ENCODE peak calls at places on chromosomes 2 and 18, in ten cellular contexts. I is CD4-positive, CD25-positive, alpha-beta regulatory T cell; P is IMR-90; C is neural progenitor cell; B is OCI-LY7; N is PC-9; E is fibroblast of lung; F is endothelial cell of umbilical vein; D is hepatocyte; Y is endodermal cell. R is an unnamed sample.

GRCh38 chr2:172168917-172169346 is 66.2 kb upstream of the DLX2 start:
- DNase-seq in P (peak; percentile 75), B (no peak), C (no peak), F (peak; percentile 8), Y (no peak), E (peak; percentile 29), N (peak; percentile 84), D (no peak), I (no peak), R (no peak)

GRCh38 chr2:188204830-188205229 is 86.8 kb upstream of the GULP1 start:
- DNase-seq in Y (no peak), N (no peak), B (no peak), I (no peak), C (no peak), F (no peak), D (no peak), E (no peak), P (no peak), R (no peak)

GRCh38 chr2:207558106-207558505 is 28.3 kb downstream of the CREB1 start:
- DNase-seq in Y (no peak), B (no peak), I (no peak), N (no peak), F (no peak), P (peak; percentile 90), E (peak; percentile 93), C (no peak), D (no peak), R (no peak)

GRCh38 chr2:231977430-231977829 is 15.9 kb downstream of the DIS3L2 start:
- DNase-seq in P (no peak), I (no peak), E (no peak), C (no peak), D (no peak), N (no peak), F (no peak), B (no peak), Y (no peak), R (no peak)

GRCh38 chr18:13271512-13271911 is 53.0 kb downstream of the LDLRAD4 start:
- DNase-seq in D (no peak), B (no peak), I (no peak), P (no peak), C (no peak), E (no peak), Y (peak; percentile 35), N (no peak), F (no peak), R (peak; percentile 77)

GRCh38 chr2:12448846-12449480 is 267.8 kb upstream of the TRIB2 start:
- DNase-seq in I (no peak), E (no peak), D (no peak), F (no peak), P (peak; percentile 60), N (no peak), C (no peak), Y (no peak), B (no peak), R (no peak)

GRCh38 chr18:61609131-61609530 is 275.9 kb downstream of the CDH20 start:
- DNase-seq in N (no peak), I (no peak), Y (no peak), C (no peak), E (no peak), F (no peak), D (no peak), P (peak; percentile 29), B (no peak), R (no peak)

GRCh38 chr2:43636616-43637015 is 444 bp upstream of the PLEKHH2 start:
- DNase-seq in P (no peak), F (no peak), B (peak; percentile 68), E (no peak), I (no peak), C (no peak), N (no peak), D (no peak), Y (no peak), R (no peak)

GRCh38 chr2:193837368-193837767 is 1642.6 kb upstream of the TMEFF2 start:
- DNase-seq in E (no peak), F (peak; percentile 92), D (no peak), C (no peak), B (no peak), Y (no peak), P (no peak), N (no peak), I (no peak), R (no peak)

GRCh38 chr2:71534786-71535185 is 81.4 kb downstream of the DYSF start:
- DNase-seq in P (no peak), C (no peak), F (no peak), D (no peak), Y (peak; percentile 24), N (no peak), I (no peak), E (no peak), B (no peak), R (no peak)

DNA sequence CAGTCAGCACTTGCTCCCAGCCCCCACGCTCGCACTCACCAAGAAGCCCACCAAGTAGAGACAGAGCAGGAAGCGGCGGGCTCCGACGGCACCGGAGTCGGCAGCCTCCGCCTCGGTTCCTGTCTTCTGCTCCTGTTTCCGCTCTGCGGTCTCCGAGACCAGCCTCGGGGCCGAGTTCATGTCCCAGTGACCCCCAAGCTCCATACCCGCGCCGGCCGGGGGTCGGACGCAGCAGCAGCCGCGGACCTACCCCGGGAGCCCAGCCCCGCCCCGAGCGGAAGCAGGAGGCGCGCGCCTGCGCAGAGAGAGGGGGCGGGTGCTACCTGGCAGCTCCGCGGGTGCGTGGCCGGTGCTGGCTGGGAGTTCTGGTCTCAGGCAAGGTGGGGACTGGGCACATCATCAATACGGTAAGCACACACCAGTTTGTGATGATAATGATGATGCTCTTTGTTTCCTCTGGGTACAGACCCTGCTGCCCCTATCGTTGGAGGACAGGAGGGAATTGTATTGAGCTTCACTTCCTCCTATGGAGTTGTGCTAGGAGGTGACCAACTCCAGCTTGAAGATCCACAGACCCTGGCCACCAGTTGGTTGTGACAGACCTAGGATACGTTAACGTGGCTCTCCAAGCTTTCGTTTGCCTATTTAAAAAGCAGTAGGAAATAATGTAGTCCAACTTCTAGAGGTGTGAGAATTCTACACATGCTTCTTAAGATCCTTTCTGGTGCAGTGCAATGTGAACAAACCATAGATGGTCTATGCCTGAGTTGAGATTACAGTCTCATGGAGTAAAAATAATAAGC is 25.0 kb upstream of the TMEM182 start:
- DNase-seq in N (peak; percentile 53), I (peak; percentile 77), C (peak; percentile 90), D (peak; percentile 89), B (peak; percentile 83), Y (peak; percentile 94), P (peak; percentile 39), F (peak; percentile 76), E (peak; percentile 53), R (peak; percentile 95)
- H3K27ac ChIP-seq in N (peak overlapping the region; percentile 34), I (peak overlapping the region; percentile 64), C (no peak overlapping the region), D (peak overlapping the region; percentile 92), B (no peak overlapping the region), Y (no peak overlapping the region), P (peak overlapping the region; percentile 34), F (no peak overlapping the region), E (no peak overlapping the region), R (peak overlapping the region; percentile 13)

DNA sequence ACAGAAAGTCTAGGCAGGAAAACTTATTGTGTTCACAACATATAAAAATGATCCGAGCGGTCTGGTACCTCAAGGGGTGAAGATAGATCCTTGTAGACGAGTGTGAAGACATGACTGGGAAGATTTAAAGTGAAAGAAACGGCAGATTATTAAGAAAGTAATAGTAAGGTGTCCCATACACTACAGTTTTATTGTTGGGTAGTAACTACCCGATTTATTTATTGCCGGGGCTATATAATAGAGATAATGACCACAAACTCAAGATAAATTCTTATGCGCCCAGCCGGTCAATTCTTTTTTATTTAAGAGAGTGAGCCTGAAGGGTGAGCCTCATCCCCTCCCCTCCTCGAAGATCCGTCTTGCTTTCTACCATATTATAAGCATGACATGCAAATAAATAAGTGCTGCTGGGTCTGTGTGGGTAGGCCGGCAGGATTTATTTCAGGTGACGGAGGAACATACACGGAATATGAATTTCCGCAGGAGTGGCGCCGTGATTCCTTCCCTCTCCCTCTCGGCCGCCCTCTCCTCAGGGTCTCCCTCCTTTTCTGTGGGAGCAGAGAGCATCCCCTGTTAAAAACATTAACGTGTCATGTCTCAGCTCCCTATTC is 147.5 kb downstream of the MEIS1 start:
- DNase-seq in B (no peak), C (no peak), P (peak; percentile 44), I (no peak), E (peak; percentile 62), N (no peak), F (no peak), D (no peak), Y (no peak), R (no peak)
- H3K4me3 ChIP-seq in B (no peak overlapping the region), C (peak overlapping the region; percentile 43), P (peak overlapping the region; percentile 43), I (no peak overlapping the region), E (peak overlapping the region; percentile 65), N (no peak overlapping the region), F (no peak overlapping the region), D (peak overlapping the region; percentile 44), Y (peak overlapping the region; percentile 67), R (no peak overlapping the region)

GRCh38 chr2:217795067-217795466 is 207.7 kb downstream of the TNS1 start:
- DNase-seq in N (no peak), I (no peak), E (no peak), B (no peak), P (no peak), F (no peak), D (no peak), Y (no peak), C (no peak), R (no peak)

GRCh38 chr2:217790681-217791392 is 212.0 kb downstream of the TNS1 start:
- DNase-seq in N (no peak), E (peak; percentile 51), F (peak; percentile 17), Y (peak; percentile 24), C (no peak), B (no peak), P (peak; percentile 83), I (no peak), D (peak; percentile 42), R (no peak)

GRCh38 chr2:217793566-217794132 is 209.1 kb downstream of the TNS1 start:
- DNase-seq in B (no peak), P (no peak), N (no peak), Y (peak; percentile 28), E (no peak), C (no peak), I (no peak), F (no peak), D (no peak), R (no peak)

GRCh38 chr2:217794133-217794986 is 208.4 kb downstream of the TNS1 start:
- DNase-seq in E (no peak), Y (peak; percentile 35), F (no peak), C (no peak), I (no peak), B (no peak), N (no peak), D (no peak), P (no peak), R (no peak)

GRCh38 chr2:217792611-217793527 is 209.9 kb downstream of the TNS1 start:
- DNase-seq in C (no peak), N (no peak), B (no peak), Y (peak; percentile 17), I (no peak), P (peak; percentile 38), F (no peak), D (no peak), E (peak; percentile 31), R (no peak)
- H3K4me1 ChIP-seq in C (no peaks in the 10 kb centered on the region), N (no peaks in the 10 kb centered on the region), B (no peaks in the 10 kb centered on the region), Y (no peaks in the 10 kb centered on the region), I (no peaks in the 10 kb centered on the region), P (peaks cover 14% of the 10 kb centered on the region), F (no peaks in the 10 kb centered on the region), D (no peaks in the 10 kb centered on the region), E (peaks cover 12% of the 10 kb centered on the region), R (peaks cover 8% of the 10 kb centered on the region)

DNA sequence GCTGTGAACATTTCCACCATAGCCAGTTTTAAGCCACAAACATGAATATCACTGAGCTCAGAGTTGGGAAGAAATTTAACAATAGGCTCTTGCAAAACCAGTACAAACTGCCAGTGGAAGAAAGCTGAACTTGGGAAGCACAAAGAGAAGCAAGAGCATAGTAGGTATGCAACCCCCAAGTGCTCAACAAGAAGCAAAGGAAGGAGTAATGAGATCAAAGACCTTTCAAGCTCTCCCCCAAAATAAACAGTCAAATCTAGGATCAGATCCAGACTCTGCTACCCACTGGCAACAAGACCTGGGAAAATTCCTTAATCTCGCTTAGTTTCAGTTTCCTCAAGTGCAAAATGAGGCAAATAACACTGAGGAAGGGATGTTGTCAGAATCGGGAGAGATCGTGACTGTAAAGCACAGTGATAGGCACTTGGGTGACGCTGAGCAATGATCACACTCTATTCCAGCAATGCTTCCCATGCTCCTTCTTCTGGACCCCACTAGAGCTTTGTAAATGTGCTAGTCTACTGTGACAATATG is 329.2 kb downstream of the TNS1 start:
- DNase-seq in N (no peak), F (no peak), Y (no peak), C (no peak), P (no peak), E (no peak), B (no peak), D (no peak), I (no peak), R (no peak)
- H3K27ac ChIP-seq in N (no peak overlapping the region), F (no peak overlapping the region), Y (no peak overlapping the region), C (no peak overlapping the region), P (no peak overlapping the region), E (no peak overlapping the region), B (no peak overlapping the region), D (no peak overlapping the region), I (no peak overlapping the region), R (peak overlapping the region; percentile 37)